ENCODE peak calls at places on chromosomes 11 and 22, in four cellular contexts. Q is AG09309, S is endodermal cell, D is GM12864. Y is an unnamed sample.

GRCh38 chr11:65663634-65664200 is 1.0 kb upstream of the RELA start:
- DNase-seq in Q (peak), S (no peak), D (no peak), Y (no peak)

GRCh38 chr11:73195191-73196007 is 22.7 kb upstream of the P2RY2 start:
- DNase-seq in Q (no peak), S (no peak), D (no peak), Y (no peak)

GRCh38 chr11:126280595-126280994 is 2.3 kb upstream of the TIRAP start:
- DNase-seq in Q (no peak), S (no peak), D (no peak), Y (no peak)

GRCh38 chr11:1674194-1674878 is 22.7 kb upstream of the KRTAP5-6 start:
- DNase-seq in Q (no peak), S (peak), D (no peak), Y (no peak)

GRCh38 chr11:68211546-68211945 is 1.6 kb downstream of the KMT5B start:
- DNase-seq in Q (no peak), S (no peak), D (no peak), Y (no peak)

GRCh38 chr11:72524711-72525110 is 90.4 kb upstream of the CLPB start:
- DNase-seq in Q (peak), S (no peak), D (no peak), Y (no peak)

GRCh38 chr11:120384476-120384875 is 48.3 kb downstream of the ARHGEF12 start:
- DNase-seq in Q (no peak), S (no peak), D (no peak), Y (peak)

GRCh38 chr22:28505416-28506156 is 174.1 kb downstream of the TTC28 start:
- DNase-seq in Q (no peak), S (peak), D (no peak), Y (no peak)

GRCh38 chr22:47328550-47329243 is 566.2 kb downstream of the TBC1D22A start:
- DNase-seq in Q (peak), S (no peak), D (no peak), Y (no peak)

GRCh38 chr11:11845551-11845950 is 3.8 kb downstream of the USP47 start:
- DNase-seq in Q (no peak), S (no peak), D (no peak), Y (no peak)

DNA sequence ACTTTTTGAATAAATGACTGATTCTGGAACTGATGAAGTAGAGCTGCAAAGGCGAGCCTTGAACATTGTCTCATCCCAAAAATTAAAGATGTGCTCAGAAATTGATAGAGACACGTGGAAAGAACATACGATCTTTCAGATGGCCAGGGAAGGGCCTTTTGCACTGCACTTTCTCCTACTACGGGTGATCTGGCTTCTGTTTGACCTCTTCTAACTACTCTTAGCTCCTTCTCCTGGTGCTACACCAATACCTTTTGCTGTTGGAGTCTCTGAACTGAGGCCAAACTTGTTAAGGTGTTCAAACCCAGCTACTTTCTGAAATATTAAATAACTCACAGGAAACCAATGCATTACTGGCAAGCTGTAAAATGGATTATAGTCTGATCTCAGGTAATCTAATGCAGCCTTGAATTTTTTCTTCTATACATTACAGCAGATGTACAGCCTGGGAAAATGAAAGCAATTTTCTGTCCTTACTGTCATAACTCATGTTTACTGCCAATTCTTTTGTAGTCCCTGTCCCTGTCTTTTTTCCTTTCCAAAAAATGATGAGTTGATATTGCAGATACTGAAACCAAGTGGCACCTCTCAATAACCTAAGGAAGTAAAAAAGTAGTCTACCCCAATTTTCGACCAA is 1086.1 kb upstream of the CNTN5 start:
- DNase-seq in Q (no peak), S (no peak), D (no peak), Y (no peak)
- H3K4me3 ChIP-seq in Q (no peak), S (no peak), D (no peak), Y (no peak)

DNA sequence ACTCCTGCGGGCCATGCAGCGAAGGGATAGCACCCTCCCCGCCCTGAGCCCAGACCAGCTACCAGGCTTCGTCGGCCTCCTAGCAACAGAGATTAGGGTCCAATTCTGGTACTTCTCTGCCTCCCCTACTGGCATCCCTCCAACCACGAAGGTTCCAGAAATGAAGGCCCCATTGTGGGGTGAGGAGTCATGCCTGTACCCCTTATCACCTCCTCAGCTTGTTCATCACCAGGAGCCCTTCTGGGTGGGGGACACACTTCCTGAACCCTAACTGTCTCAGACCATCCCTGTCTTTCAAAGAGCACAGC is 1.8 kb downstream of the PHLDA2 start:
- DNase-seq in Q (no peak), S (no peak), D (no peak), Y (no peak)
- H3K4me3 ChIP-seq in Q (peak), S (no peak), D (no peak), Y (no peak)

GRCh38 chr11:74735566-74735965 is 4.3 kb upstream of the CHRDL2 start:
- DNase-seq in Q (no peak), S (no peak), D (no peak), Y (no peak)

GRCh38 chr11:74730601-74731260 is 495 bp downstream of the CHRDL2 start:
- DNase-seq in Q (no peak), S (peak), D (no peak), Y (peak)

GRCh38 chr11:74729397-74729796 is 1.8 kb downstream of the CHRDL2 start:
- DNase-seq in Q (no peak), S (no peak), D (no peak), Y (no peak)

GRCh38 chr11:74736031-74736430 is 4.8 kb upstream of the CHRDL2 start:
- DNase-seq in Q (no peak), S (no peak), D (no peak), Y (no peak)

GRCh38 chr11:74731301-74732094 is at the start of gene CHRDL2:
- DNase-seq in Q (no peak), S (peak), D (no peak), Y (peak)
- H3K4me3 ChIP-seq in Q (peak), S (peak), D (no peak), Y (peak)

DNA sequence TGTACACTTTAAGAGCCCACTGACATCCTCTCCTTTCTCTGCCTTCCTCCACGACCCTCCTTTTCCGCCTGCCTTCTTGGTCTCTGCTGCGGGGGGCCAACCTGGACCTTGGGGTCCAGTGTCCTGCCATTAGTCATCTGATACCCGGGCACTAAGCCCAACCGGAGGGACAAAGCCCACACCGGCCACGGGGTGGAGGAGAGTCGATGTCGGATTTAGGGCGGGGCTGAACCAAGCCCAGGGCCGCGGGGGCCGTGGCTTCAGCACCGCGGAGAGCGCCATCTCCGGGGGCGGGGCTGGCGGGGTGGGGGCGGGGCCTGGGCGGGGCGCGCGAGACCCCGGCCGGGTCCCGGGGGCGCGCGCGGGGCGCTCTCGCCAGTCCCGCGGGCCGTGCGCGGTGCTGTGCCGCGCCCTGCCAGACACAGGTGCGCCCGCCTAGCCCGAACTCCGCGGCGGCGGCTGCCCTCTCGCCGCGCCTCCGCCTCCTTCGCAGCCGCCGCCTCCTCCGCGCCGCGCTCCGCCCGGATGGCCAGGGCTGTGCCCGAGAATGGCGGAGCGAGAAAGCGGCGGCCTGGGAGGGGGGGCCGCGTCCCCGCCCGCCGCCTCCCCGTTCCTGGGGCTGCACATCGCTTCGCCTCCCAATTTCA is at the start of gene MAPK8IP1:
- DNase-seq in Q (no peak), S (peak), D (no peak), Y (peak)
- H3K4me3 ChIP-seq in Q (peak), S (peak), D (peak), Y (peak)

DNA sequence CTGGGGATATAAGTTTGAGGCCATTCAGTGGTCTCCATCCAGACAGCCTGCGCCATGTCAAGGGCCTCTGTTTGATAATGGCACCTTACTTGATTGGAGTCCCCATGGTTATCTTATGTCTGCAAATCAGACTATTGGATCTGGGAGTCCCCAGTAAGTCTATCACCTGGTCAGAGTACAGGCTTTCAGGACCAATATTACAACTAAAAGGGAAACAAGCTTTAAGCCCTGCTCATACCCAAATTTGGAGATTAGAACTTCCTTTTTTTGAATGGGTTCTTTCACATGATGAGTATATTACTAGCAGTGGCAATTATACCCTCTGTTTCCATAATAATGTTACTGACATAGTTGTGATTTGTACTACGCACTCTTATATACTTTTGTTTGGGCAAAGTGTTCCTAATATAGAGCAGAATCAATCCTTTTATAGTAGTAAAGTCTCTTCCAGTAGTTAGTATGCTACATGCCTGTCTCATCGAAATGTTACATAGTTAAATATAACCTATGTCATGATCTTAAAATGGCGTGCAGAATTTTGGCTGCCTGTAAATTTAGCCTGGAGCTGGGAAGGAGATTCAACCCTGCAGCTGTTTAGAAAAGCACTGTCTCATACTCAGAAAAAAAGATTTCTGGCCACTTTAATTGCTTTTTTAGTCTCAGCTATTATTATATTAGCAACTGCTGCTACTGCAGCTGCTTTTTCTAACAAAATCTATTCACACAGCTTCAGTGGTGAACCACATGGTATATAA is 4.9 kb downstream of the MS4A15 start:
- DNase-seq in Q (no peak), S (no peak), D (no peak), Y (no peak)
- H3K4me3 ChIP-seq in Q (no peak), S (no peak), D (no peak), Y (no peak)

GRCh38 chr11:103844327-103845215 is 191.9 kb upstream of the DDI1 start:
- DNase-seq in Q (no peak), S (no peak), D (peak), Y (no peak)
- H3K4me3 ChIP-seq in Q (no peak), S (no peak), D (no peak), Y (no peak)

GRCh38 chr11:70079691-70080090 is 1.6 kb downstream of the ANO1 start:
- DNase-seq in Q (no peak), S (peak), D (no peak), Y (no peak)

GRCh38 chr11:70076461-70076931 is 1.6 kb upstream of the ANO1 start:
- DNase-seq in Q (no peak), S (no peak), D (no peak), Y (no peak)

GRCh38 chr11:70077411-70078094 is 564 bp upstream of the ANO1 start:
- DNase-seq in Q (no peak), S (peak), D (no peak), Y (no peak)

GRCh38 chr11:70078796-70079616 is 889 bp downstream of the ANO1 start:
- DNase-seq in Q (no peak), S (no peak), D (no peak), Y (no peak)

DNA sequence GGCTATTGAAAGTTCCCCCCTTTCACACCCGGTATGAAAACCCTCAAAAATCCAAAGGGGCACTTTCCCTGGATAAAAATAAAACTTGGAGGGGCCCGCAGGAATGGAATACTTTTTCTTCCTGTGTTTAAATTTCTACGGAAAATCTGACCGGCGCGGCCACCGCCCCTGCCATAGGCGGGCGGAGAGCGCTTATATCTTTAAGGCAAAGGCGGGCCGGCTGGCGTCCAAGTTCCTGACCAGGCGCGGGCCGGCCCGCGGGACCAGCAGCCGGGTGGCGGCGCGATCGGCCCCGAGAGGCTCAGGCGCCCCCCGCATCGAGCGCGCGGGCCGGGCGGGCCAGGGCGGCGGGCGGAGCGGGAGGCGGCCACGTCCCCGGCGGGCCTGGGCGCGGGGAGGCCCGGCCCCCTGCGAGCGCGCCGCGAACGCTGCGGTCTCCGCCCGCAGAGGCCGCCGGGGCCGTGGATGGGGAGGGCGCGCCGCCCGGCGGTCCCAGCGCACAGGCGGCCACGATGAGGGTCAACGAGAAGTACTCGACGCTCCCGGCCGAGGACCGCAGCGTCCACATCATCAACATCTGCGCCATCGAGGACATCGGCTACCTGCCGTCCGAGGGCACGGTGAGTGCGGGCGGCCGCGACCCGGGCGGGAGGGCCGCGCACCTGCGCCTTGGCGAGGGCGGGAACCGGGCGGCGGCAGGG is at the start of gene ANO1:
- DNase-seq in Q (no peak), S (peak), D (no peak), Y (no peak)
- H3K4me3 ChIP-seq in Q (peak), S (peak), D (no peak), Y (no peak)

DNA sequence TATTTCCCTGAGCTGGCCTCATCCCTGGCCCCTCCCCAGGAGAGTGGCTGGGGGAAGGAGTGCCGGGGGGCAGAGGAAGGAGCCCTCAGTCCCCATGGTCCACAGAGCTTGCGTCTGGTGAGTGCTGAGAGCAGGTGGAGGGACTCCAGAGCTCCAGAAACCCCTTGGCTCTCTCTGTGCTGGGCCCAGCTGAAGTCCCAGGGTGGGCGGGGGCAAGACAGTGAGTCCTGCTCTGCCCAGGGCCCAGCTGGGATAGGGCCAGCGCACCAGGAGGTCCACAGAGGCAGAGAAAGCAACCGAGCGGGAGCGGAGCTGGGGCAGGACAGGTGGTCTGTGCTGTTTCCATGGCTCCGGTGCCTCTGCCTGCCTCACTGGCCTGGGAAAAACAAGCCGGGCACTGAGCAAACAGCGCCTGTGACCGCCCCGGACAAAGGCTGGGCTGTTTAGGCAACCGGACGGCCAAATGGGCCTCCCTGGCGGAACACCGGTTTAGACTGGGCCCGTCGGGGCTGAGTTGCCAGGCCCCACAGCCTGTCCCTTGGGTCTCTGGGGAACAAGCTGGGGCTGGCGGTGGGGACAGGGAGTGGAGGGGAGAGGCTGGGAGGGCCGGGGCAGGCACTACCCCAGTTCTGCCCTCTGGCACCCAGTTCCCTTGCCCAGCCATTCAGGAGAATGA is 34.1 kb upstream of the WNT7B start:
- DNase-seq in Q (no peak), S (no peak), D (no peak), Y (no peak)
- H3K4me3 ChIP-seq in Q (no peak), S (no peak), D (no peak), Y (no peak)

GRCh38 chr11:115503886-115504278 is 333 bp downstream of the CADM1 start:
- DNase-seq in Q (no peak), S (no peak), D (no peak), Y (no peak)
- H3K4me3 ChIP-seq in Q (peak), S (peak), D (peak), Y (peak)